ENCODE peak calls at places on chromosome 1, in nine cellular contexts. One of them, this sample, is unnamed.

GRCh38 chr1:185520188-185520935 is 203.3 kb upstream of the IVNS1ABP start:
- DNase-seq in amniotic stem cell: no peak
- DNase-seq in globus pallidus: no peak
- DNase-seq in Right ventricle myocardium inferior: no peak
- DNase-seq in EH: peak
- DNase-seq in heart right ventricle: no peak
- DNase-seq in KG1: no peak
- DNase-seq in lower leg skin: no peak
- DNase-seq in OCI-LY7: no peak
- DNase-seq in this sample: no peak

GRCh38 chr1:102861247-102861646 is 247.1 kb downstream of the COL11A1 start:
- DNase-seq in amniotic stem cell: no peak
- DNase-seq in globus pallidus: no peak
- DNase-seq in Right ventricle myocardium inferior: no peak
- DNase-seq in EH: peak
- DNase-seq in heart right ventricle: no peak
- DNase-seq in KG1: no peak
- DNase-seq in lower leg skin: no peak
- DNase-seq in OCI-LY7: no peak
- DNase-seq in this sample: no peak

GRCh38 chr1:152577168-152577567 is 3.1 kb downstream of the LCE3D start:
- DNase-seq in amniotic stem cell: no peak
- DNase-seq in globus pallidus: no peak
- DNase-seq in Right ventricle myocardium inferior: no peak
- DNase-seq in EH: no peak
- DNase-seq in heart right ventricle: no peak
- DNase-seq in KG1: no peak
- DNase-seq in lower leg skin: no peak
- DNase-seq in OCI-LY7: no peak
- DNase-seq in this sample: no peak

GRCh38 chr1:15153842-15154479 is 414 bp downstream of the TMEM51 start:
- DNase-seq in amniotic stem cell: no peak
- DNase-seq in globus pallidus: peak
- DNase-seq in Right ventricle myocardium inferior: no peak
- DNase-seq in EH: peak
- DNase-seq in heart right ventricle: peak
- DNase-seq in KG1: no peak
- DNase-seq in lower leg skin: no peak
- DNase-seq in OCI-LY7: no peak
- DNase-seq in this sample: peak

GRCh38 chr1:171814692-171815091 is 26.6 kb upstream of the DNM3 start:
- DNase-seq in amniotic stem cell: no peak
- DNase-seq in globus pallidus: no peak
- DNase-seq in Right ventricle myocardium inferior: no peak
- DNase-seq in EH: peak
- DNase-seq in heart right ventricle: no peak
- DNase-seq in KG1: no peak
- DNase-seq in lower leg skin: no peak
- DNase-seq in OCI-LY7: no peak
- DNase-seq in this sample: no peak

GRCh38 chr1:3050603-3051002 is 18.4 kb upstream of the PRDM16 start:
- DNase-seq in amniotic stem cell: no peak
- DNase-seq in globus pallidus: no peak
- DNase-seq in Right ventricle myocardium inferior: no peak
- DNase-seq in EH: no peak
- DNase-seq in heart right ventricle: no peak
- DNase-seq in KG1: no peak
- DNase-seq in lower leg skin: no peak
- DNase-seq in OCI-LY7: no peak
- DNase-seq in this sample: no peak

GRCh38 chr1:230375795-230376194 is 50.3 kb downstream of the PGBD5 start:
- DNase-seq in amniotic stem cell: no peak
- DNase-seq in globus pallidus: peak
- DNase-seq in Right ventricle myocardium inferior: no peak
- DNase-seq in EH: no peak
- DNase-seq in heart right ventricle: no peak
- DNase-seq in KG1: no peak
- DNase-seq in lower leg skin: no peak
- DNase-seq in OCI-LY7: no peak
- DNase-seq in this sample: no peak

GRCh38 chr1:209010831-209011230 is 572.7 kb upstream of the CAMK1G start:
- DNase-seq in amniotic stem cell: no peak
- DNase-seq in globus pallidus: no peak
- DNase-seq in Right ventricle myocardium inferior: no peak
- DNase-seq in EH: no peak
- DNase-seq in heart right ventricle: no peak
- DNase-seq in KG1: no peak
- DNase-seq in lower leg skin: no peak
- DNase-seq in OCI-LY7: no peak
- DNase-seq in this sample: no peak

GRCh38 chr1:150563340-150564038 is 14.3 kb downstream of the ADAMTSL4 start:
- DNase-seq in amniotic stem cell: peak
- DNase-seq in globus pallidus: no peak
- DNase-seq in Right ventricle myocardium inferior: no peak
- DNase-seq in EH: peak
- DNase-seq in heart right ventricle: no peak
- DNase-seq in KG1: no peak
- DNase-seq in lower leg skin: peak
- DNase-seq in OCI-LY7: peak
- DNase-seq in this sample: no peak

GRCh38 chr1:77281491-77282186 is at the start of gene AK5:
- DNase-seq in amniotic stem cell: no peak
- DNase-seq in globus pallidus: peak
- DNase-seq in Right ventricle myocardium inferior: peak
- DNase-seq in EH: peak
- DNase-seq in heart right ventricle: peak
- DNase-seq in KG1: no peak
- DNase-seq in lower leg skin: no peak
- DNase-seq in OCI-LY7: no peak
- DNase-seq in this sample: peak